ENCODE peak calls at places on chromosomes 4 and X, in six cellular contexts. X is cardiac fibroblast, H is GM12864, O is Peyer's patch, I is fibroblast of mammary gland, U is WERI-Rb-1. T is an unnamed sample.

GRCh38 chr4:141258558-141258957 is 37.9 kb downstream of the ZNF330 start:
- DNase-seq in O (no peak), H (no peak), X (no peak), I (no peak), U (no peak), T (no peak)

GRCh38 chr4:73343432-73343831 is 60.7 kb upstream of the ALB start:
- DNase-seq in I (peak; percentile 4), H (no peak), X (no peak), U (no peak), O (no peak), T (no peak)

GRCh38 chr4:53477038-53477565 is 99.7 kb downstream of the FIP1L1 start:
- DNase-seq in H (no peak), O (no peak), U (no peak), X (no peak), I (no peak), T (no peak)

GRCh38 chr4:951594-952468 is 19.6 kb downstream of the TMEM175 start:
- DNase-seq in O (peak; percentile 42), I (no peak), H (no peak), U (no peak), X (no peak), T (peak; percentile 27)

GRCh38 chrX:40158036-40158706 is 60.4 kb upstream of the BCOR start:
- DNase-seq in O (no peak), U (peak; percentile 53), H (no peak), X (peak; percentile 19), I (no peak), T (peak; percentile 48)

GRCh38 chr4:94917146-94917545 is 159.4 kb downstream of the BMPR1B start:
- DNase-seq in U (no peak), H (no peak), O (no peak), I (no peak), X (no peak), T (no peak)

GRCh38 chrX:35741142-35741541 is 57.0 kb upstream of the MAGEB16 start:
- DNase-seq in I (no peak), X (no peak), U (no peak), O (no peak), H (no peak), T (no peak)

GRCh38 chr4:80154547-80154933 is 42.8 kb upstream of the PRDM8 start:
- DNase-seq in O (no peak), H (no peak), I (no peak), X (peak; percentile 21), U (no peak), T (no peak)

GRCh38 chr4:137510866-137511265 is 21.4 kb downstream of the PCDH18 start:
- DNase-seq in U (no peak), H (no peak), X (peak; percentile 98), I (peak; percentile 99), O (no peak), T (no peak)

GRCh38 chr4:64465263-64465662 is 56.0 kb upstream of the TECRL start:
- DNase-seq in I (no peak), X (no peak), O (no peak), H (no peak), U (no peak), T (no peak)

GRCh38 chrX:63424063-63424462 is 72.9 kb upstream of the SPIN4 start:
- DNase-seq in I (no peak), O (no peak), X (no peak), U (no peak), H (no peak), T (no peak)

GRCh38 chrX:103453655-103454054 is 65.6 kb downstream of the RAB40A start:
- DNase-seq in O (no peak), H (no peak), I (peak; percentile 98), X (peak; percentile 97), U (no peak), T (no peak)

GRCh38 chrX:41003501-41004286 is 81.6 kb upstream of the USP9X start:
- DNase-seq in H (no peak), O (no peak), U (no peak), X (no peak), I (no peak), T (no peak)

GRCh38 chrX:109475174-109475891 is 6.6 kb downstream of the GUCY2F start:
- DNase-seq in I (peak; percentile 44), H (no peak), U (peak; percentile 26), O (no peak), X (peak; percentile 57), T (peak; percentile 35)

GRCh38 chr4:165875446-165875845 is 2.4 kb downstream of the TLL1 start:
- DNase-seq in U (no peak), X (no peak), O (no peak), I (no peak), H (no peak), T (no peak)

GRCh38 chrX:105331244-105331643 is 110.8 kb upstream of the TEX13A start:
- DNase-seq in O (no peak), U (no peak), I (peak; percentile 75), X (peak; percentile 80), H (no peak), T (no peak)

GRCh38 chr4:152992027-152992426 is 55.9 kb downstream of the FHDC1 start:
- DNase-seq in H (no peak), O (no peak), U (no peak), X (no peak), I (no peak), T (no peak)

GRCh38 chr4:108519208-108519833 is 101.1 kb upstream of the RPL34 start:
- DNase-seq in O (no peak), X (no peak), I (no peak), U (no peak), H (no peak), T (no peak)

GRCh38 chr4:119300388-119301131 is 21.4 kb downstream of the FABP2 start:
- DNase-seq in H (peak; percentile 79), X (peak; percentile 94), I (peak; percentile 87), O (peak; percentile 98), U (peak; percentile 95), T (peak; percentile 94)

GRCh38 chrX:38891641-38892413 is 90.6 kb downstream of the MID1IP1 start:
- DNase-seq in H (no peak), U (no peak), O (no peak), X (peak; percentile 24), I (peak; percentile 32), T (no peak)

GRCh38 chr4:171308661-171309060 is 504.5 kb upstream of the GALNTL6 start:
- DNase-seq in U (no peak), X (no peak), O (no peak), H (no peak), I (no peak), T (no peak)

GRCh38 chrX:14344172-14344940 is 185.0 kb upstream of the GLRA2 start:
- DNase-seq in O (no peak), I (no peak), H (no peak), X (no peak), U (no peak), T (no peak)

GRCh38 chrX:17812763-17813162 is 48.3 kb downstream of the RAI2 start:
- DNase-seq in O (no peak), H (no peak), I (peak; percentile 42), U (no peak), X (peak; percentile 40), T (no peak)

GRCh38 chrX:68571292-68572256 is 72.7 kb downstream of the YIPF6 start:
- DNase-seq in X (peak; percentile 83), O (no peak), H (peak; percentile 19), I (peak; percentile 89), U (no peak), T (no peak)

GRCh38 chrX:131783555-131784338 is 239.4 kb upstream of the STK26 start:
- DNase-seq in U (peak; percentile 77), X (no peak), H (no peak), I (peak; percentile 91), O (no peak), T (no peak)
- TF ChIP-seq CTCF in U (peak; percentile 53), X (no peak), H (no peak), I (peak; percentile 49), O (peak; percentile 15), T (no peak)

DNA sequence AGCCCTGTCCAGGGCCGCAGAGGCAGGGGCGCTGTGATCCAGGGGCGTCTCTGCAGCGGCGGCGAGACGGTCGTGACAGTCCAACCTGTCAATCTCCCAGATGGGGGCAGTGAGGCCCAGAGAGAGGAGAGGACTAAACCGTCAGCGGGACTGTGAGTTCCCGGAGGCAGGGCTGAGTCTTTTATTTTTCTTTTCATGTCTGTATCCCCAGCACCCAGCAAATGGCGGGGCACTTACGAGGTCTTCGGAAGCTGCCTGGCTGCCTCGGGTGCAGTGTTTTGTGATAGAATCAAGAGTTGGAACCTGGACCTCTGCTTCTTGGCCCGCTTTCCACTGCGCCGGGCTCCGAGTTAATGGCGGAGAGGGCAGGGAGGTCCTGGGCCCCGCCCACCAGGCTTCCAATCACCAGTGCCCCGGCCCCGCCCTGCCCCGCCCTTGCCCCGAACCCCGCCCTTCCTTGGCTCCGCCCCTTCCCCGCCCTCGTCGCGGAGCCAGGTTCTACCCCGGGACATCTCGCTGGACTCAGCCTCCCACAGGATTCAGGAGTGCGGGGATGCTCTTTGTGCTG is 35.3 kb upstream of the GRPEL1 start:
- DNase-seq in O (peak; percentile 95), I (peak; percentile 59), H (peak; percentile 47), U (peak; percentile 93), X (peak; percentile 61), T (peak; percentile 80)
- TF ChIP-seq CTCF in O (no peak), I (no peak), H (no peak), U (peak; percentile 10), X (no peak), T (no peak)

GRCh38 chr4:25857403-25857802 is 5.4 kb downstream of the SEL1L3 start:
- DNase-seq in U (no peak), X (peak; percentile 29), I (peak; percentile 18), H (no peak), O (no peak), T (no peak)
- TF ChIP-seq CTCF in U (peak; percentile 50), X (peak; percentile 13), I (peak; percentile 23), H (peak; percentile 33), O (no peak), T (no peak)

DNA sequence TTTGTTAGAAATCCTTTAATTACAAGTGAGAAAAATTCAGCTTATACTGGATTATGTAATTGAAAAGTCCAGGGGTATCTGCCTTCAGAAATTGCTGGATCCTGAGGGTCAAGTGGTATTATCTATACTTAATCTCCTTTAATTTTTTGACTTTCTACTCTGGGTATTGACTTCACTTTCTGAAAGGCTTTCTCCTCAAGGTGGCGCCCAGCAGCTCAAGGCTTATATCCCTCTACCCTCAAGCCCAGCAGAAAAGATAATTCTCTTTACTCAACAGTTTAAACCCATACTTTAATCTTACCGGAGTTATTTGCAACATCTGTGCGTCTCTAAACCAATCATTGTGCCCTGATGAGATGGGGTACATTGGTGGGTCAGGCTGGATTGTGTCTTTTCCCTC is 129.5 kb downstream of the LARP7 start:
- DNase-seq in O (no peak), H (no peak), I (peak; percentile 43), X (peak; percentile 52), U (peak; percentile 79), T (peak; percentile 49)
- TF ChIP-seq CTCF in O (no peak), H (peak; percentile 46), I (peak; percentile 73), X (peak; percentile 56), U (peak; percentile 64), T (no peak)

GRCh38 chr4:24514808-24515207 is 69.5 kb downstream of the DHX15 start:
- DNase-seq in O (no peak), X (peak; percentile 13), H (no peak), U (no peak), I (no peak), T (no peak)
- TF ChIP-seq CTCF in O (no peak), X (peak; percentile 16), H (peak; percentile 23), U (peak; percentile 14), I (peak; percentile 39), T (peak; percentile 14)

GRCh38 chr4:44632733-44633132 is 18.7 kb downstream of the YIPF7 start:
- DNase-seq in I (no peak), O (no peak), U (peak; percentile 23), H (no peak), X (no peak), T (no peak)

GRCh38 chr4:44629280-44629866 is 22.1 kb downstream of the YIPF7 start:
- DNase-seq in H (peak; percentile 7), X (peak; percentile 71), O (no peak), U (peak; percentile 57), I (peak; percentile 57), T (no peak)

GRCh38 chr4:44632089-44632488 is 19.3 kb downstream of the YIPF7 start:
- DNase-seq in I (no peak), U (no peak), X (no peak), H (no peak), O (no peak), T (no peak)
- TF ChIP-seq CTCF in I (peak; percentile 18), U (no peak), X (peak; percentile 14), H (no peak), O (no peak), T (peak; percentile 32)

T was measured in glutamatergic neuron.